ENCODE peak calls at places on chromosomes 12 and 14, in ten cellular contexts. P is NCI-H510A treated with DMSO at 0.1 percent for 48 hours; W is Kasumi-1; N is GM19239; O is CD8-positive, alpha-beta T cell; F is progenitor cell of endocrine pancreas; A is BE2C; S is activated CD4-positive, alpha-beta T cell treated with anti-CD3 and anti-CD28 coated beads, Interleukin-2, amount 50 U/mL, for 24 hours; U is NCI-H524; G is stimulated activated CD4-positive, alpha-beta T cell treated with anti-CD3 and anti-CD28 coated beads, TNF-alpha, amount 100 ng/mL, for 48 hours. D is an unnamed sample.

GRCh38 chr12:58967551-58967950 is 47.2 kb upstream of the LRIG3 start:
- DNase-seq in P (peak), W (no peak), N (no peak), O (no peak), F (no peak), A (no peak), S (no peak), U (no peak), G (no peak), D (no peak)

GRCh38 chr14:37340353-37340752 is 142.6 kb downstream of the MIPOL1 start:
- DNase-seq in P (no peak), W (no peak), N (no peak), O (no peak), F (no peak), A (no peak), S (no peak), U (no peak), G (no peak), D (no peak)

GRCh38 chr12:2555487-2556082 is 239.2 kb upstream of the FKBP4 start:
- DNase-seq in P (no peak), W (no peak), N (no peak), O (no peak), F (no peak), A (no peak), S (no peak), U (peak), G (no peak), D (no peak)

GRCh38 chr14:53020193-53020932 is 69.5 kb upstream of the FERMT2 start:
- DNase-seq in P (no peak), W (no peak), N (no peak), O (no peak), F (no peak), A (no peak), S (no peak), U (no peak), G (no peak), D (no peak)

GRCh38 chr12:14135996-14136395 is 154.6 kb upstream of the GRIN2B start:
- DNase-seq in P (no peak), W (no peak), N (no peak), O (no peak), F (no peak), A (no peak), S (no peak), U (no peak), G (no peak), D (peak)

GRCh38 chr12:71655907-71656306 is 7.7 kb downstream of the ZFC3H1 start:
- DNase-seq in P (no peak), W (no peak), N (no peak), O (no peak), F (no peak), A (no peak), S (no peak), U (no peak), G (no peak), D (no peak)

GRCh38 chr12:13566286-13566685 is 369.8 kb downstream of the EMP1 start:
- DNase-seq in P (no peak), W (no peak), N (no peak), O (no peak), F (no peak), A (no peak), S (no peak), U (no peak), G (no peak), D (no peak)

GRCh38 chr12:100692502-100692901 is 102.1 kb upstream of the ANO4 start:
- DNase-seq in P (no peak), W (no peak), N (no peak), O (no peak), F (no peak), A (no peak), S (no peak), U (no peak), G (no peak), D (no peak)

GRCh38 chr14:93160353-93160801 is 24.3 kb downstream of the MOAP1 start:
- DNase-seq in P (peak), W (peak), N (no peak), O (no peak), F (no peak), A (peak), S (no peak), U (peak), G (no peak), D (no peak)

GRCh38 chr12:78398750-78399149 is 465.8 kb upstream of the SYT1 start:
- DNase-seq in P (no peak), W (no peak), N (no peak), O (no peak), F (no peak), A (no peak), S (no peak), U (no peak), G (no peak), D (no peak)

GRCh38 chr12:18907793-18908580 is 170.1 kb downstream of the CAPZA3 start:
- DNase-seq in P (no peak), W (no peak), N (no peak), O (no peak), F (no peak), A (no peak), S (no peak), U (no peak), G (no peak), D (no peak)

GRCh38 chr12:128204725-128205124 is 62.2 kb upstream of the TMEM132C start:
- DNase-seq in P (no peak), W (no peak), N (no peak), O (no peak), F (no peak), A (no peak), S (no peak), U (no peak), G (no peak), D (no peak)

D was measured in trophoblast cell.